ENCODE peak calls at places on chromosomes 13 and 19, in ten cellular contexts. U is dorsolateral prefrontal cortex; J is NCI-H2171 treated with DMSO at 0.1 percent for 48 hours; H is NCI-H2081; M is activated naive CD4-positive, alpha-beta T cell treated with anti-CD3 and anti-CD28 coated beads for 36 hours; W is CD4-positive, alpha-beta memory T cell; L is head of caudate nucleus; O is left lung; D is thoracic aorta; A is activated CD4-positive, alpha-beta T cell treated with anti-CD3 and anti-CD28 coated beads, Interleukin-2, amount 50 U/mL, for 48 hours. R is an unnamed sample.

GRCh38 chr13:62360609-62361008 is 945.0 kb upstream of the PCDH20 start:
- DNase-seq in U (no peak), J (no peak), H (peak), M (no peak), W (no peak), L (no peak), O (no peak), D (no peak), A (no peak), R (no peak)

GRCh38 chr19:42323852-42324654 is 1.4 kb upstream of the MEGF8 start:
- DNase-seq in U (no peak), J (no peak), H (no peak), M (peak), W (no peak), L (no peak), O (no peak), D (no peak), A (peak), R (no peak)

GRCh38 chr19:20256606-20257005 is 89.6 kb downstream of the ZNF486 start:
- DNase-seq in U (no peak), J (no peak), H (no peak), M (no peak), W (no peak), L (no peak), O (no peak), D (no peak), A (no peak), R (no peak)

GRCh38 chr19:47698631-47699359 is 14.4 kb upstream of the EHD2 start:
- DNase-seq in U (no peak), J (no peak), H (no peak), M (no peak), W (no peak), L (no peak), O (no peak), D (no peak), A (no peak), R (no peak)

GRCh38 chr13:94298346-94298745 is 181.1 kb downstream of the DCT start:
- DNase-seq in U (no peak), J (peak), H (no peak), M (no peak), W (no peak), L (no peak), O (no peak), D (no peak), A (no peak), R (no peak)

GRCh38 chr13:35471466-35472307 is 4.8 kb downstream of the MAB21L1 start:
- DNase-seq in U (no peak), J (no peak), H (no peak), M (no peak), W (no peak), L (no peak), O (peak), D (no peak), A (no peak), R (no peak)

GRCh38 chr13:43558942-43559341 is 227.8 kb downstream of the ENOX1 start:
- DNase-seq in U (no peak), J (no peak), H (no peak), M (no peak), W (no peak), L (no peak), O (no peak), D (no peak), A (no peak), R (no peak)

GRCh38 chr13:51636349-51636890 is 52.2 kb downstream of the WDFY2 start:
- DNase-seq in U (no peak), J (no peak), H (peak), M (no peak), W (no peak), L (no peak), O (no peak), D (no peak), A (no peak), R (no peak)

GRCh38 chr19:44816301-44816700 is 7.4 kb downstream of the BCAM start:
- DNase-seq in U (no peak), J (peak), H (no peak), M (no peak), W (no peak), L (no peak), O (no peak), D (no peak), A (no peak), R (no peak)

GRCh38 chr13:112245179-112245724 is 130.9 kb upstream of the SPACA7 start:
- DNase-seq in U (no peak), J (no peak), H (no peak), M (no peak), W (no peak), L (no peak), O (no peak), D (no peak), A (no peak), R (no peak)

GRCh38 chr13:43414111-43414510 is 372.7 kb downstream of the ENOX1 start:
- DNase-seq in U (no peak), J (no peak), H (no peak), M (no peak), W (no peak), L (no peak), O (no peak), D (no peak), A (no peak), R (no peak)

GRCh38 chr13:54950546-54950945 is 1921.9 kb downstream of the OLFM4 start:
- DNase-seq in U (no peak), J (no peak), H (no peak), M (no peak), W (no peak), L (no peak), O (no peak), D (no peak), A (no peak), R (no peak)

GRCh38 chr13:30364876-30365275 is 57.4 kb upstream of the UBE2L5 start:
- DNase-seq in U (no peak), J (no peak), H (no peak), M (no peak), W (no peak), L (no peak), O (no peak), D (no peak), A (no peak), R (no peak)

GRCh38 chr13:114047358-114047881 is 73.5 kb upstream of the C13orf46 start:
- DNase-seq in U (no peak), J (no peak), H (no peak), M (no peak), W (no peak), L (no peak), O (peak), D (no peak), A (no peak), R (peak)

GRCh38 chr13:43880930-43881329 is 1.2 kb downstream of the LACC1 start:
- DNase-seq in U (no peak), J (no peak), H (no peak), M (no peak), W (no peak), L (no peak), O (no peak), D (no peak), A (no peak), R (no peak)

GRCh38 chr13:77554079-77554478 is 18.6 kb downstream of the SCEL start:
- DNase-seq in U (no peak), J (no peak), H (no peak), M (no peak), W (no peak), L (no peak), O (no peak), D (no peak), A (no peak), R (no peak)

GRCh38 chr19:53885036-53885435 is 3.0 kb downstream of the PRKCG start:
- DNase-seq in U (no peak), J (no peak), H (no peak), M (no peak), W (no peak), L (no peak), O (no peak), D (no peak), A (no peak), R (no peak)

GRCh38 chr19:40561947-40562346 is 14.7 kb upstream of the SHKBP1 start:
- DNase-seq in U (no peak), J (peak), H (no peak), M (no peak), W (no peak), L (no peak), O (no peak), D (no peak), A (no peak), R (no peak)

GRCh38 chr19:41233748-41234240 is 14.8 kb downstream of the AXL start:
- DNase-seq in U (no peak), J (no peak), H (no peak), M (no peak), W (no peak), L (no peak), O (no peak), D (no peak), A (no peak), R (no peak)

GRCh38 chr13:59346861-59347470 is 816.8 kb downstream of the DIAPH3 start:
- DNase-seq in U (no peak), J (no peak), H (no peak), M (no peak), W (no peak), L (no peak), O (no peak), D (no peak), A (no peak), R (no peak)

GRCh38 chr13:44969858-44970484 is 19.3 kb downstream of the NUFIP1 start:
- DNase-seq in U (no peak), J (peak), H (peak), M (no peak), W (peak), L (no peak), O (no peak), D (no peak), A (no peak), R (no peak)

GRCh38 chr19:14375582-14376291 is 5.5 kb upstream of the ADGRE5 start:
- DNase-seq in U (no peak), J (no peak), H (no peak), M (no peak), W (no peak), L (no peak), O (no peak), D (no peak), A (no peak), R (peak)

GRCh38 chr13:79338343-79338742 is 67.7 kb downstream of the RBM26 start:
- DNase-seq in U (no peak), J (no peak), H (no peak), M (no peak), W (no peak), L (no peak), O (no peak), D (no peak), A (no peak), R (no peak)

R was measured in K562.